ENCODE peak calls at places on chromosomes 2 and 18, in six cellular contexts. X, I, U, T, N and L are unnamed samples.

GRCh38 chr18:50158866-50159653 is 35.9 kb downstream of the MYO5B start:
- DNase-seq in X (no peak), I (no peak), U (peak; percentile 53), T (peak; percentile 31), N (no peak), L (no peak)

GRCh38 chr18:39296293-39296888 is 1730.8 kb upstream of the CELF4 start:
- DNase-seq in X (no peak), I (no peak), U (no peak), T (no peak), N (no peak), L (no peak)

GRCh38 chr2:25173719-25174118 is 5.3 kb upstream of the POMC start:
- DNase-seq in X (no peak), I (no peak), U (no peak), T (no peak), N (no peak), L (no peak)

GRCh38 chr2:171436307-171436706 is 2.3 kb downstream of the DCAF17 start:
- DNase-seq in X (no peak), I (peak; percentile 94), U (peak; percentile 37), T (no peak), N (no peak), L (peak; percentile 67)

GRCh38 chr2:158197940-158198339 is 96.3 kb downstream of the UPP2 start:
- DNase-seq in X (no peak), I (no peak), U (no peak), T (no peak), N (no peak), L (no peak)

GRCh38 chr2:234502285-234502918 is 5.5 kb upstream of the ARL4C start:
- DNase-seq in X (no peak), I (peak; percentile 92), U (no peak), T (no peak), N (no peak), L (peak; percentile 84)

GRCh38 chr2:158968396-158969161 is at the start of gene TANC1:
- DNase-seq in X (peak; percentile 91), I (peak; percentile 90), U (peak; percentile 90), T (peak; percentile 83), N (peak; percentile 89), L (peak; percentile 93)

GRCh38 chr2:21047161-21048009 is 3.5 kb upstream of the APOB start:
- DNase-seq in X (no peak), I (peak; percentile 32), U (no peak), T (no peak), N (no peak), L (no peak)

GRCh38 chr18:61350578-61350977 is 17.3 kb downstream of the CDH20 start:
- DNase-seq in X (no peak), I (no peak), U (no peak), T (no peak), N (no peak), L (no peak)

DNA sequence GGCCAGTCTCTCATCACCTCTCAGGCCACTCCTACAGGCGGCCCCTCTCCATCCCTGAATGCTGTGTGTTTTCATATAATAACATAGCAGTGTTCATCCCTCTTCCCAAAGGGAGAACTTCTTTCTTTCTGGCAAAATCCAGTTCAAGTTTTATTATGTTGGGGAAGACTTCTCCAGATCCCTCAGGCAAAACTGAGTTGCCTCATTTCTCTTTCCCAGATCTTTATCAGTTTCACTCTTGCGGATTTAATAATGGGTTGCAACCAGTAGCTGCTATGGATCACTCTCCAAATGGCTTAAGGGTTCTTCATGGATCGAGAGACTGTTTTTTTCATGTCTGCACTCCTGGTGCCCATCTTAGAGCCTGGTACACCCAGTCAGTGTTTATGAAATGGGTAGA is 129.9 kb downstream of the FHOD3 start:
- DNase-seq in X (no peak), I (no peak), U (peak; percentile 53), T (no peak), N (no peak), L (no peak)
- H3K27ac ChIP-seq in X (no peak overlapping the region), I (no peak overlapping the region), U (peak overlapping the region; percentile 24), T (no peak overlapping the region), N (no peak overlapping the region), L (no peak overlapping the region)

DNA sequence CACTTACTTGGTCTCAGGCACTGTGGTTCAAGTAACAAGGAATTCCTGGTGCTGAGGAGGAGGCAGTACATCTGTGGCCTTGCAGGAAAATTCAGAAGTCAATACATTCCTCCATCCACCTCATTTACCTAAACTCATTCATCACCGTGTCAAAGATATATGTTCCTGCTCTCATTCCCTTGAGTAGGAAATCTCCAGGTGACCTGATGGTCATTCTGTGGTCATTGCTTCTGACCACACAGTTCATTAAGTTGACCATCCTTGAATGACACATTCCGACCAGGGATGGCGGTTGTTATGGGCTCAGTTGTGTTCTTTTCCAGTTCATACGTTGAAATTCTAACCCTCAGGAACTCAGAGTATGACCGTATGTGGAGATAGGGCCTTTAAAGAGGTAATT is 2.1 kb upstream of the STK17B start:
- DNase-seq in X (no peak), I (peak; percentile 23), U (no peak), T (no peak), N (no peak), L (no peak)
- H2AK5ac ChIP-seq in X (no peak overlapping the region), I (no peak overlapping the region), U (no peak overlapping the region), T (no peak overlapping the region), N (no peak overlapping the region), L (no peak overlapping the region)

GRCh38 chr18:79275461-79275860 is 120.3 kb upstream of the NFATC1 start:
- DNase-seq in X (no peak), I (no peak), U (no peak), T (no peak), N (no peak), L (no peak)
- H4K91ac ChIP-seq in X (no peak overlapping the region), I (no peak overlapping the region), U (no peak overlapping the region), T (no peak overlapping the region), N (no peak overlapping the region), L (no peak overlapping the region)

GRCh38 chr18:26438980-26439379 is 109.4 kb downstream of the KCTD1 start:
- DNase-seq in X (no peak), I (no peak), U (no peak), T (no peak), N (no peak), L (no peak)

GRCh38 chr18:26443853-26444252 is 104.5 kb downstream of the KCTD1 start:
- DNase-seq in X (no peak), I (no peak), U (no peak), T (no peak), N (no peak), L (no peak)

GRCh38 chr18:26442139-26442538 is 106.2 kb downstream of the KCTD1 start:
- DNase-seq in X (no peak), I (no peak), U (no peak), T (no peak), N (no peak), L (no peak)

GRCh38 chr18:26439537-26439936 is 108.8 kb downstream of the KCTD1 start:
- DNase-seq in X (peak; percentile 4), I (no peak), U (no peak), T (no peak), N (no peak), L (no peak)

GRCh38 chr18:26440644-26441043 is 107.7 kb downstream of the KCTD1 start:
- DNase-seq in X (no peak), I (no peak), U (no peak), T (no peak), N (no peak), L (no peak)
- H3K27ac ChIP-seq in X (no peak overlapping the region), I (no peak overlapping the region), U (no peak overlapping the region), T (no peak overlapping the region), N (no peak overlapping the region), L (no peak overlapping the region)

GRCh38 chr18:36464126-36464651 is 166.7 kb downstream of the FHOD3 start:
- DNase-seq in X (no peak), I (peak; percentile 28), U (peak; percentile 84), T (no peak), N (peak; percentile 13), L (no peak)

GRCh38 chr18:36467614-36468013 is 170.1 kb downstream of the FHOD3 start:
- DNase-seq in X (no peak), I (no peak), U (no peak), T (no peak), N (no peak), L (no peak)

GRCh38 chr18:36465970-36466369 is 168.5 kb downstream of the FHOD3 start:
- DNase-seq in X (no peak), I (no peak), U (no peak), T (no peak), N (peak; percentile 36), L (no peak)

GRCh38 chr18:36468161-36468560 is 170.6 kb downstream of the FHOD3 start:
- DNase-seq in X (no peak), I (no peak), U (peak; percentile 90), T (no peak), N (no peak), L (no peak)

GRCh38 chr18:36465276-36465675 is 167.8 kb downstream of the FHOD3 start:
- DNase-seq in X (no peak), I (no peak), U (no peak), T (no peak), N (peak; percentile 39), L (no peak)
- H2AK5ac ChIP-seq in X (no peak overlapping the region), I (no peak overlapping the region), U (no peak overlapping the region), T (peak overlapping the region; percentile 82), N (no peak overlapping the region), L (no peak overlapping the region)

GRCh38 chr2:64218137-64218536 is 73.9 kb upstream of the PELI1 start:
- DNase-seq in X (no peak), I (no peak), U (no peak), T (no peak), N (no peak), L (no peak)
- H4K91ac ChIP-seq in X (no peak overlapping the region), I (no peak overlapping the region), U (no peak overlapping the region), T (no peak overlapping the region), N (no peak overlapping the region), L (no peak overlapping the region)

DNA sequence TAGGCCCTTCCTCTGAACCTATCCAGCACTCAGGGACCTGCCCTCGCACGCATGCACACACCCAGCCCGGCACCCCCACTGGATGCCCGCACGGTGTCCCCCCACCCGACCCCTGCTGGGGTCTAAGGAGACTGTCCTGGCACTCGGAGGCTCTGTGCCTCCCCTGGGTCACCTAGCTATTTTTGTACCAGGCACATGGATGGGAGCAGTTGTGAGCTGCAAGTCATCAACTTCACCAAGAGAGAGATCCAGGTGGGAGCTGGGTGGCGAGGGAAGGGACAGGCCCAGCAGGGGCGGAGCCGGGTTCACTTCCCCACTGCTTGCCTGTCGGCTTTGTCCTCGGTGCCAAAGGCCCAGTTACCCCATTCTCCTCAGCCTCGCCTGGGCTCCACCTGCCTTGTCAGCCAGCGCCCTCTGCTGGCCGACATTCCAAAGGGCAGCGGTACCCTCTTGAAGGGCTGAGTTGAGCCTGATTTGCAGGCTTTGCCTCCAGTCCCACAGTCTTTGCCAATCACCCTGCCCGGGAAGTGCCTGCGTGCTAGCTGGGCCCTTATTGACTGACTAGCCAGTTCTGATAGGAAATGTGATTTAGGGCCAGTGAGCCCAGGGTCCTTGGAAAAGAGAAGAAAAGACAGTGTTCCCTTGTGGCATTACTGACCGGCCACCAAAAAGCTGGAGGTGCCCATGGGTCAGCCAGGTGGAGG is 5.8 kb downstream of the NT5DC4 start:
- DNase-seq in X (peak; percentile 95), I (peak; percentile 86), U (peak; percentile 90), T (peak; percentile 89), N (peak; percentile 94), L (peak; percentile 87)
- H3K27ac ChIP-seq in X (no peak overlapping the region), I (no peak overlapping the region), U (no peak overlapping the region), T (no peak overlapping the region), N (no peak overlapping the region), L (no peak overlapping the region)